ENCODE peak calls at places on chromosomes 5 and 9, in four cellular contexts. K is aorta; J is CD4-positive, alpha-beta T cell; L is heart right ventricle. T is an unnamed sample.

GRCh38 chr5:157516626-157517325 is 56.8 kb downstream of the NIPAL4 start:
- DNase-seq in L (peak), J (no peak), K (peak), T (no peak)

GRCh38 chr9:68978054-68978453 is 35.9 kb downstream of the PRKACG start:
- DNase-seq in L (no peak), J (no peak), K (no peak), T (no peak)

GRCh38 chr5:76850543-76851140 is 828 bp downstream of the S100Z start:
- DNase-seq in K (no peak), L (no peak), J (no peak), T (no peak)

GRCh38 chr9:16069671-16070586 is 517.1 kb downstream of the CCDC171 start:
- DNase-seq in L (no peak), J (no peak), K (no peak), T (no peak)

GRCh38 chr5:43543434-43543833 is 13.4 kb downstream of the PAIP1 start:
- DNase-seq in K (no peak), J (no peak), L (no peak), T (no peak)

GRCh38 chr9:137310190-137311052 is 8.3 kb upstream of the NRARP start:
- DNase-seq in K (peak), J (no peak), L (peak), T (no peak)

GRCh38 chr5:24401767-24402166 is 243.0 kb downstream of the CDH10 start:
- DNase-seq in J (no peak), L (no peak), K (no peak), T (no peak)

GRCh38 chr9:111630182-111631070 is 708 bp upstream of the DNAJC25 start:
- DNase-seq in K (no peak), J (no peak), L (no peak), T (no peak)

GRCh38 chr9:115142502-115143265 is 24.7 kb upstream of the TNC start:
- DNase-seq in J (no peak), L (no peak), K (no peak), T (peak)

GRCh38 chr5:35971186-35971877 is 19.9 kb downstream of the UGT3A1 start:
- DNase-seq in J (no peak), L (no peak), K (no peak), T (no peak)

GRCh38 chr5:126098330-126099017 is 324.7 kb upstream of the GRAMD2B start:
- DNase-seq in L (no peak), K (no peak), J (no peak), T (no peak)

GRCh38 chr5:150070277-150070638 is 16.1 kb downstream of the CSF1R start:
- DNase-seq in K (peak), L (no peak), J (no peak), T (no peak)

GRCh38 chr9:134224130-134224826 is 59.9 kb upstream of the RNU6ATAC start:
- DNase-seq in L (peak), J (no peak), K (peak), T (no peak)

GRCh38 chr5:135441919-135442318 is 5.2 kb downstream of the DCANP1 start:
- DNase-seq in J (no peak), K (peak), L (no peak), T (no peak)

GRCh38 chr5:159504857-159505304 is 174.6 kb upstream of the IL12B start:
- DNase-seq in K (no peak), L (peak), J (no peak), T (peak)

GRCh38 chr5:54309751-54310432 is 481 bp downstream of the ARL15 start:
- DNase-seq in L (peak), J (no peak), K (peak), T (peak)

GRCh38 chr9:132647355-132647754 is 22.4 kb downstream of the DDX31 start:
- DNase-seq in J (no peak), L (no peak), K (no peak), T (no peak)

GRCh38 chr9:122057211-122057610 is 35.9 kb downstream of the TTLL11 start:
- DNase-seq in J (no peak), L (no peak), K (no peak), T (no peak)

GRCh38 chr5:90803891-90804290 is 245.3 kb downstream of the ADGRV1 start:
- DNase-seq in L (no peak), J (no peak), K (no peak), T (no peak)

GRCh38 chr9:136137321-136138054 is 18.8 kb upstream of the TMEM250 start:
- DNase-seq in J (no peak), L (no peak), K (no peak), T (no peak)

GRCh38 chr9:73039916-73040263 is 87.0 kb upstream of the ALDH1A1 start:
- DNase-seq in J (no peak), L (no peak), K (no peak), T (no peak)

GRCh38 chr9:2291980-2292704 is 277.0 kb downstream of the SMARCA2 start:
- DNase-seq in K (no peak), J (no peak), L (no peak), T (no peak)

GRCh38 chr5:135392256-135392655 is 6.8 kb downstream of the MACROH2A1 start:
- DNase-seq in K (no peak), L (no peak), J (no peak), T (no peak)

GRCh38 chr5:52805614-52806013 is 17.9 kb downstream of the ITGA1 start:
- DNase-seq in K (no peak), L (no peak), J (no peak), T (no peak)

GRCh38 chr9:110426052-110426709 is 88.5 kb upstream of the TXNDC8 start:
- DNase-seq in J (no peak), K (no peak), L (no peak), T (no peak)

GRCh38 chr5:2156358-2157059 is 273.8 kb upstream of the IRX4 start:
- DNase-seq in K (peak), L (no peak), J (no peak), T (no peak)

GRCh38 chr5:83444445-83444844 is 27.1 kb upstream of the VCAN start:
- DNase-seq in K (no peak), L (no peak), J (no peak), T (no peak)

GRCh38 chr5:10157085-10157669 is 92.5 kb downstream of the ATPSCKMT start:
- DNase-seq in L (no peak), K (no peak), J (no peak), T (no peak)

GRCh38 chr5:142697846-142698245 is 12.0 kb upstream of the FGF1 start:
- DNase-seq in J (no peak), L (peak), K (no peak), T (no peak)

GRCh38 chr5:57434227-57434640 is 48.4 kb downstream of the ACTBL2 start:
- DNase-seq in J (no peak), L (no peak), K (no peak), T (no peak)

GRCh38 chr5:181133610-181134231 is 2.8 kb upstream of the OR2V1 start:
- DNase-seq in L (peak), J (no peak), K (peak), T (no peak)

GRCh38 chr5:176899946-176900782 is 1.0 kb upstream of the HK3 start:
- DNase-seq in L (no peak), J (no peak), K (no peak), T (no peak)

GRCh38 chr5:96015709-96016108 is 54.1 kb upstream of the ELL2 start:
- DNase-seq in J (no peak), K (no peak), L (no peak), T (no peak)

GRCh38 chr5:96014395-96014794 is 52.7 kb upstream of the ELL2 start:
- DNase-seq in L (no peak), J (no peak), K (no peak), T (no peak)

GRCh38 chr5:96016216-96016615 is 54.6 kb upstream of the ELL2 start:
- DNase-seq in L (no peak), J (no peak), K (no peak), T (no peak)

GRCh38 chr5:96012399-96012798 is 50.7 kb upstream of the ELL2 start:
- DNase-seq in K (no peak), J (no peak), L (no peak), T (no peak)

DNA sequence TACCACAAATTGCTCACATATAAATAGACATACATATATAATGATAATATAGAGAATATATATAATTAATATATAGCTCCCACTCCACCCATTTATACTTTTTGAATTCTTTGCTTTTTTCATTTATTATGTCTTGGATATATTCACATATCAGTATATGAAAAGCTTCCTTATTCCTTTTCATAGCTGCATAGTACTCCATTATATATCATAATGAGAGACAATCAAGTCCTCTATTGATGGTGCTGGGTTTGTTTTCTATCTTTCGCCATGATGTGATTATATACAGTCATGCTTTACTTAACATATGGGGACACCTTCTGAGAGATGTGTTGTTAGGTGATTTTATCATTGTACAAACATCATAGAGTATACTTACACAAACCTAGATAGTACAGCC is 51.6 kb upstream of the ELL2 start:
- DNase-seq in J (no peak), K (no peak), L (no peak), T (no peak)
- H3K27ac ChIP-seq in J (no peak), K (no peak), L (no peak), T (no peak)

GRCh38 chr9:3516667-3517330 is 9.0 kb downstream of the RFX3 start:
- DNase-seq in L (no peak), K (no peak), J (no peak), T (no peak)
- H3K27ac ChIP-seq in L (no peak), K (no peak), J (no peak), T (no peak)

GRCh38 chr9:89974582-89974981 is 369.8 kb downstream of the GADD45G start:
- DNase-seq in L (no peak), J (no peak), K (no peak), T (no peak)
- H3K27ac ChIP-seq in L (no peak), J (no peak), K (no peak), T (no peak)

DNA sequence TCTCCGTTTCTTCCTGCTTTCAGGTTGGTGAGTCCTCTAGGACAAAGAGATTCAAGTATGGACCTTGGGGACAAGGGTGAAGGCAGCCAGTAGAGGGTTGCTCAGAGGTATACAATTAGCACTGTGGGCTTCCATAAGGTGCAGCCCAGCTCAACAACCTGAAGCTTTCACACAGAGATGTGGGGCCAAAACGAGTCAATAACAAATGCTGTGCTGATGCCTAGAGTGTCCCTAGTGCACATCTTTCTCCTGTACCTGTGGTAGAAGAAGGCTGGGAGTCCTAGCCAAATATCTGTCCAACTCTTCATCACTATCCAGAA is 20.7 kb upstream of the MLANA start:
- DNase-seq in L (no peak), K (no peak), J (no peak), T (no peak)
- H3K27ac ChIP-seq in L (no peak), K (no peak), J (no peak), T (no peak)

DNA sequence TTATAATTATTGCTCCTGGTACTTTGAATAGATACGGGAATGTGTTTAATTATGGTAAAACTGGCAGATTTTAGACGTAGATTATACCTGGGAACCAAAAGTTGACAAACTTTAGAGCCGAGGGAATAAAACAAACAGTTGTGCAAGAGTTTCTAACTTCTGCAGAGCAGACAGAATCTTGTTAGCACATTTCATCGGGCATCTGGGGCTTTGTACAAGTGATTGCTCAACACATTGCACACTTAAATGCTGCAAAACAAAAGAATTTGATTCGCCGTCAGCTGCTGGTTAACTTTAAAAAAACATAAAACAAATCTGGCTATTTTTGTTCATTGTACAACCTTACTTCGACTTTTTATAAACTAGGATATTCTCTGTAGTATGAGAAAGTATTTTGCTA is 398.1 kb downstream of the MAN2A1 start:
- DNase-seq in L (no peak), K (no peak), J (no peak), T (no peak)
- H3K27ac ChIP-seq in L (no peak), K (no peak), J (no peak), T (no peak)

GRCh38 chr5:31934156-31934555 is 240.0 kb downstream of the GOLPH3 start:
- DNase-seq in K (no peak), L (no peak), J (no peak), T (no peak)
- H3K27ac ChIP-seq in K (no peak), L (no peak), J (no peak), T (no peak)

GRCh38 chr5:93221773-93222172 is 359.2 kb downstream of the NR2F1-AS1 start:
- DNase-seq in L (no peak), K (no peak), J (no peak), T (no peak)
- H3K27ac ChIP-seq in L (no peak), K (no peak), J (no peak), T (no peak)

GRCh38 chr9:86585422-86586143 is 231.4 kb upstream of the TUT7 start:
- DNase-seq in K (no peak), L (no peak), J (no peak), T (no peak)
- H3K27ac ChIP-seq in K (no peak), L (no peak), J (no peak), T (no peak)